ENCODE peak calls at places on chromosomes 12 and 14, in four cellular contexts. V, T, B and D are unnamed samples.

GRCh38 chr12:6067152-6067916 is 57.1 kb downstream of the VWF start:
- DNase-seq in V (peak), B (no peak), T (no peak), D (no peak)

GRCh38 chr12:42474391-42474790 is 115.2 kb downstream of the PRICKLE1 start:
- DNase-seq in V (peak), B (no peak), T (no peak), D (peak)

GRCh38 chr14:36955376-36955775 is 217.0 kb downstream of the SLC25A21 start:
- DNase-seq in V (no peak), T (no peak), B (no peak), D (no peak)

GRCh38 chr14:78997811-78998210 is 827.6 kb downstream of the NRXN3 start:
- DNase-seq in B (no peak), V (no peak), T (no peak), D (no peak)

GRCh38 chr12:53063708-53064612 is 14.1 kb downstream of the TNS2 start:
- DNase-seq in T (peak), B (no peak), V (no peak), D (no peak)

GRCh38 chr14:95876769-95877490 is at the start of gene TUNAR:
- DNase-seq in T (no peak), V (no peak), B (no peak), D (no peak)

GRCh38 chr12:1500095-1500801 is 94.1 kb downstream of the FBXL14 start:
- DNase-seq in V (no peak), T (peak), B (no peak), D (no peak)

GRCh38 chr12:40170593-40170992 is 54.2 kb upstream of the LRRK2 start:
- DNase-seq in T (no peak), V (no peak), B (no peak), D (no peak)

GRCh38 chr12:58967551-58967950 is 47.2 kb upstream of the LRIG3 start:
- DNase-seq in B (no peak), V (no peak), T (no peak), D (no peak)

GRCh38 chr12:105485321-105485910 is 154.9 kb downstream of the C12orf75 start:
- DNase-seq in B (peak), T (peak), V (no peak), D (no peak)

GRCh38 chr14:73238262-73238852 is 1.1 kb downstream of the PAPLN start:
- DNase-seq in T (no peak), V (peak), B (no peak), D (peak)

GRCh38 chr12:77032406-77032805 is 33.0 kb downstream of the E2F7 start:
- DNase-seq in T (no peak), B (no peak), V (no peak), D (no peak)

GRCh38 chr12:30824311-30824710 is 69.6 kb upstream of the CAPRIN2 start:
- DNase-seq in V (no peak), B (no peak), T (no peak), D (no peak)
- H3K4me3 ChIP-seq in V (no peak), B (no peak), T (no peak), D (no peak)

DNA sequence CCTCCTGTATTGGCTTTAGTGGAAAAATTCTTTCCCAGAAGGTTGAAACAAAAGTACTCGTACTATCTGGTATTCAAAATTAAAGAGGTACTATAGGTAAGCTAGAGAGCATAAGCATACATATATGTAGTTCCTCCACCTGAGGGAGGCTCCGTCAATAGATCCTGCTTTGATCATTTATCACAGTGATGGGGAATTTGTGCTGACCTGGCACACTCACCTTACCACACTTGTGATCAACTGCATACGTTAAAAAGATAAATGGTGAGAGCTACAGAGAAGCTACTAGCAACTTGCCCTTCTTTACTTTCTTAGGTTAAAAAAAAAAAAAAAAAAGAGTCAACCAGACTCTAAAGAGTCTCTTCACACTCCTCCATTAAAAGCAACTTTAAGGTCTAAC is 2.5 kb downstream of the CAPRIN2 start:
- DNase-seq in V (no peak), T (no peak), B (no peak), D (no peak)
- H3K4me3 ChIP-seq in V (no peak), T (no peak), B (no peak), D (no peak)

GRCh38 chr14:74349757-74350156 is 1.5 kb downstream of the VRTN start:
- DNase-seq in B (no peak), T (no peak), V (no peak), D (no peak)
- H3K4me3 ChIP-seq in B (no peak), T (no peak), V (no peak), D (no peak)

DNA sequence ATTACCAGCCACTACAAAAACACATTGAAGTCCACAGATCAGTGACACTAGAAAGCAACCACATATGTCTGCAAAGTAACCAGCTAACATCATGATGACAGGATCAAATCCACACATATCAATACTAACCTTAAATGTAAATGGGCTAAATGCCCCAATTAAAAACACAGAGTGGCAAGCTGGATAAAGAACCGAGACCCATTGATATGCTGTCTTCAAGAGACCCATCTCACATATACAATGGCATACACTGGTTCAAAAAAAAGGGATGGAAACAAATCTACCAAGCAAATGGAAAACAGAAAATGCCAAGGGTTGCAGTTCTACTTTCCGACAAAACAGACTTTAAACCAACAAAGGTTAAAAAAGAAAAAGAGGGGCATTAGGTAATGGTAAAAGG is 307.7 kb downstream of the GPHN start:
- DNase-seq in T (no peak), B (no peak), V (no peak), D (no peak)
- H3K4me3 ChIP-seq in T (no peak), B (no peak), V (no peak), D (no peak)

GRCh38 chr14:91506226-91506625 is 3.9 kb downstream of the PPP4R3A start:
- DNase-seq in B (no peak), T (no peak), V (no peak), D (no peak)
- H3K4me3 ChIP-seq in B (no peak), T (peak), V (no peak), D (peak)

GRCh38 chr14:102923201-102923919 is 897 bp downstream of the AMN start:
- DNase-seq in B (no peak), V (no peak), T (no peak), D (no peak)

GRCh38 chr14:102925646-102926045 is 3.2 kb downstream of the AMN start:
- DNase-seq in T (no peak), V (no peak), B (no peak), D (no peak)

GRCh38 chr14:102922490-102923200 is at the start of gene AMN:
- DNase-seq in T (no peak), V (no peak), B (no peak), D (no peak)

GRCh38 chr14:102924632-102925588 is 2.4 kb downstream of the AMN start:
- DNase-seq in V (no peak), B (no peak), T (no peak), D (no peak)

DNA sequence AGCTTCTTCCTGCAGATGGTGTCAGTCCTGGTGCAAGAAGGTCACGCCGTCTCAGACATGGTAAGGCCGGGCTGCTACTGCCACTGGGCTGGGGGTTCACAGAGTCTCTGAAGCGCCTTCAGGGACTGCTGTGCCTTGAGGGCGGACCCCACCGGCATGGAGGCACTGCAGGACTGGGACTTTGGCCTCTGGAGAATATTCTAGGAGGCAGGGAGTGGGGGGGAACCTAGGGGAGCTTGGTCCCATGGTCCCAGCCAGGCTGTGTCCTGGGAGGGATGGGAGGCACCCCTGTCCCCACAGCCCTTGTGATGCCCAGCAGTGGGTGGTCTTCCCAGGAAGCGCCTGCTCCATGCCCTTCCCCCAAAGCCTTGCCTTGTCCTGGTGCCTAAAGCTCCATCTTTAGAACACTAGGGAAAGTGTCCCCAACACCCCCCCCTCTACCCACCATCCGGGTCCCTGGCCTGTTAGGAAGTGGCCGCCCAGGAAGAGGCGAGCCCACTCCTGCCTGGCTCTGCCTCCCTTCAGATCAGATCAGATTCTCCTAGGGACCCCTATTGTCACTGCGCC is 1.5 kb downstream of the AMN start:
- DNase-seq in T (no peak), V (no peak), B (no peak), D (no peak)
- H3K4me3 ChIP-seq in T (no peak), V (no peak), B (no peak), D (no peak)

DNA sequence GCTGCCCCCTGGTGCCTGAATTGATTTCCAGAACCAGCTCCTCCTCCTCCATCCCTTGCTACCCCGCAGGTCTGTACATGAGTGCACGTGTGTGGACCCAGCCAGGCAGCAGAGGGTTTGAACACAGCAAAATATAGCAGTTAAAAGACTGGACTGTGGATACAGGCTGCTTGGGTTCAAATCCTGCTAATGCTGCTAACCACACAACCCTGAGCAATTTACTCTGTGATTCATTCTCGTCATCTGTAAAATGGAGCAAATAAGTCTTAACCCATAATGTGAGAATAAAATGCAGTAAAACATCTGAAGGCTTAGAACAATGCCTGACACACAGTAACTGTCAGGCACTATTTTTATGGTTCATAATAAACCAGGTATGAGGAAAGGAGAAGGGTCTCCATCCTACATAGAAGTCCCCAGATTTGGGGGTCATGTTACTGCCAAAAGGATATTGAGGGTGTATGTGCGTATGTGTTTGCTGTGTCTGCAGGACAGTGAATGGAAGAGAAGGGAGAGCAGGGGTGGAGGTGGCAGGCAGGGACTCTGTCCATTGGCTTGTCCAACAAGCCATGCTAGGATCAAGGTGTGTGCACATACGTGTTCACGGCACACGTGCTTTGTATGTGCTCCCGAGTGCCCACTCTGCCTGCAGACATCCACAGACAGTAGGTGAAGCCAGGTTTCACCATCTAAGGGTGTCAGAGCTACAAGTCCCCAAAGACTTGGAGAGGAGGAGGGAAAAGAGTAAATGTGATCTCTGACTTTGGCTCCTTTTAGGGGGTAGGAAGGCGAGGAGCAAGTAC is 1.5 kb upstream of the STAT6 start:
- DNase-seq in B (no peak), T (no peak), V (no peak), D (no peak)
- H3K4me3 ChIP-seq in B (peak), T (peak), V (peak), D (peak)

GRCh38 chr14:71933026-71933587 is 878 bp downstream of the RGS6 start:
- DNase-seq in B (no peak), V (no peak), T (no peak), D (no peak)
- H3K4me3 ChIP-seq in B (peak), V (no peak), T (peak), D (no peak)

GRCh38 chr12:66191547-66192126 is 2.6 kb downstream of the IRAK3 start:
- DNase-seq in B (no peak), T (no peak), V (no peak), D (no peak)
- H3K4me3 ChIP-seq in B (no peak), T (no peak), V (no peak), D (no peak)

GRCh38 chr14:76138758-76139723 is 12.7 kb upstream of the GPATCH2L start:
- DNase-seq in V (no peak), B (no peak), T (no peak), D (no peak)
- H3K4me3 ChIP-seq in V (no peak), B (peak), T (peak), D (peak)